ENCODE peak calls at places on chromosomes 13 and 19, in seven cellular contexts. D, U, K, Y, O, X and N are unnamed samples.

GRCh38 chr13:29059837-29060236 is 239.7 kb downstream of the MTUS2 start:
- DNase-seq in D (no peak), U (peak), K (no peak), Y (no peak), O (no peak), X (no peak), N (no peak)

GRCh38 chr13:91400094-91400462 is 1.7 kb downstream of the GPC5 start:
- DNase-seq in D (no peak), U (no peak), K (no peak), Y (no peak), O (no peak), X (no peak), N (no peak)

GRCh38 chr13:79675931-79676658 is 195.1 kb downstream of the NDFIP2 start:
- DNase-seq in D (no peak), U (no peak), K (no peak), Y (no peak), O (no peak), X (no peak), N (no peak)

GRCh38 chr13:74114202-74114601 is 20.0 kb downstream of the KLF12 start:
- DNase-seq in D (no peak), U (no peak), K (no peak), Y (no peak), O (no peak), X (no peak), N (no peak)

GRCh38 chr19:45474941-45475516 is 7.2 kb downstream of the FOSB start:
- DNase-seq in D (no peak), U (no peak), K (no peak), Y (no peak), O (no peak), X (no peak), N (peak)

GRCh38 chr13:67229438-67230242 is 496 bp downstream of the PCDH9 start:
- DNase-seq in D (no peak), U (no peak), K (no peak), Y (peak), O (no peak), X (peak), N (peak)

GRCh38 chr19:7781157-7781556 is 18.1 kb downstream of the CLEC4M start:
- DNase-seq in D (no peak), U (no peak), K (no peak), Y (no peak), O (no peak), X (no peak), N (no peak)

GRCh38 chr19:39409886-39410619 is 2.4 kb upstream of the PLEKHG2 start:
- DNase-seq in D (peak), U (peak), K (no peak), Y (no peak), O (peak), X (peak), N (peak)

GRCh38 chr19:7690779-7691258 is 10.2 kb downstream of the TRAPPC5 start:
- DNase-seq in D (no peak), U (no peak), K (no peak), Y (no peak), O (no peak), X (no peak), N (no peak)

GRCh38 chr13:53200498-53201453 is 172.2 kb downstream of the OLFM4 start:
- DNase-seq in D (peak), U (peak), K (peak), Y (no peak), O (no peak), X (peak), N (no peak)

GRCh38 chr13:24709186-24709913 is 29.1 kb downstream of the ATP12A start:
- DNase-seq in D (peak), U (no peak), K (no peak), Y (no peak), O (peak), X (no peak), N (no peak)

GRCh38 chr19:13060233-13060963 is 42.3 kb downstream of the LYL1 start:
- DNase-seq in D (no peak), U (peak), K (no peak), Y (no peak), O (no peak), X (no peak), N (no peak)

GRCh38 chr19:14432817-14433453 is at the start of gene PKN1:
- DNase-seq in D (peak), U (peak), K (peak), Y (no peak), O (peak), X (peak), N (peak)

GRCh38 chr13:27339299-27339698 is 68.7 kb downstream of the RASL11A start:
- DNase-seq in D (peak), U (no peak), K (peak), Y (no peak), O (peak), X (peak), N (peak)

GRCh38 chr13:35826626-35827254 is 304.4 kb downstream of the DCLK1 start:
- DNase-seq in D (no peak), U (no peak), K (no peak), Y (no peak), O (no peak), X (no peak), N (no peak)

GRCh38 chr13:40109324-40109958 is 454.0 kb downstream of the COG6 start:
- DNase-seq in D (no peak), U (no peak), K (peak), Y (peak), O (no peak), X (peak), N (no peak)

GRCh38 chr19:19538077-19538764 is at the start of gene CILP2:
- DNase-seq in D (peak), U (peak), K (peak), Y (no peak), O (no peak), X (no peak), N (no peak)

GRCh38 chr13:46622918-46623256 is 69.9 kb downstream of the LRCH1 start:
- DNase-seq in D (no peak), U (peak), K (no peak), Y (no peak), O (no peak), X (no peak), N (no peak)

GRCh38 chr19:48650974-48651681 is 5.1 kb upstream of the CA11 start:
- DNase-seq in D (no peak), U (no peak), K (no peak), Y (no peak), O (no peak), X (no peak), N (no peak)

GRCh38 chr19:5882421-5882968 is 12.2 kb upstream of the FUT5 start:
- DNase-seq in D (no peak), U (no peak), K (no peak), Y (no peak), O (no peak), X (no peak), N (no peak)

GRCh38 chr19:9709305-9709704 is 34.4 kb upstream of the ZNF562 start:
- DNase-seq in D (no peak), U (no peak), K (no peak), Y (no peak), O (no peak), X (no peak), N (no peak)

GRCh38 chr19:47729468-47729798 is 15.9 kb upstream of the NOP53 start:
- DNase-seq in D (no peak), U (peak), K (peak), Y (no peak), O (no peak), X (peak), N (no peak)

GRCh38 chr19:50252111-50252886 is 48.9 kb downstream of the MYH14 start:
- DNase-seq in D (peak), U (no peak), K (no peak), Y (no peak), O (peak), X (peak), N (no peak)

GRCh38 chr13:36526897-36527296 is 94.6 kb downstream of the CCNA1 start:
- DNase-seq in D (no peak), U (no peak), K (no peak), Y (no peak), O (no peak), X (no peak), N (no peak)

GRCh38 chr19:5687360-5688198 is 2.5 kb upstream of the RPL36 start:
- DNase-seq in D (no peak), U (no peak), K (no peak), Y (no peak), O (no peak), X (peak), N (no peak)

GRCh38 chr13:40863723-40864122 is 74.3 kb downstream of the SLC25A15 start:
- DNase-seq in D (no peak), U (no peak), K (no peak), Y (no peak), O (no peak), X (no peak), N (no peak)

GRCh38 chr13:76349700-76350099 is 536.5 kb downstream of the KCTD12 start:
- DNase-seq in D (no peak), U (no peak), K (no peak), Y (no peak), O (no peak), X (no peak), N (no peak)

GRCh38 chr19:54164369-54165068 is 5.0 kb upstream of the LENG1 start:
- DNase-seq in D (no peak), U (no peak), K (peak), Y (no peak), O (peak), X (peak), N (peak)

GRCh38 chr13:82681535-82681934 is 1200.7 kb downstream of the SLITRK1 start:
- DNase-seq in D (no peak), U (no peak), K (no peak), Y (no peak), O (no peak), X (no peak), N (no peak)

GRCh38 chr13:35210234-35210633 is 266.3 kb downstream of the MAB21L1 start:
- DNase-seq in D (no peak), U (no peak), K (peak), Y (no peak), O (no peak), X (peak), N (peak)

GRCh38 chr13:112859817-112860190 is 109.2 kb upstream of the MCF2L start:
- DNase-seq in D (peak), U (no peak), K (peak), Y (no peak), O (no peak), X (peak), N (peak)

GRCh38 chr13:108176685-108177274 is 38.6 kb downstream of the LIG4 start:
- DNase-seq in D (peak), U (no peak), K (peak), Y (no peak), O (peak), X (peak), N (peak)

GRCh38 chr19:50720921-50721291 is 1.3 kb upstream of the SHANK1 start:
- DNase-seq in D (no peak), U (no peak), K (no peak), Y (no peak), O (no peak), X (no peak), N (no peak)

GRCh38 chr19:58558066-58558622 is at the start of gene UBE2M:
- DNase-seq in D (no peak), U (peak), K (no peak), Y (no peak), O (peak), X (peak), N (no peak)

GRCh38 chr13:75480691-75481175 is 1.2 kb downstream of the TBC1D4 start:
- DNase-seq in D (peak), U (peak), K (peak), Y (no peak), O (peak), X (peak), N (no peak)

GRCh38 chr19:48896191-48896720 is 2.3 kb downstream of the TULP2 start:
- DNase-seq in D (peak), U (peak), K (no peak), Y (no peak), O (peak), X (peak), N (peak)

GRCh38 chr19:7871280-7871529 is 3.0 kb downstream of the PRR36 start:
- DNase-seq in D (peak), U (no peak), K (peak), Y (no peak), O (peak), X (no peak), N (no peak)

GRCh38 chr19:10104665-10105221 is 1.4 kb upstream of the PPAN start:
- DNase-seq in D (peak), U (no peak), K (no peak), Y (no peak), O (peak), X (no peak), N (no peak)

GRCh38 chr13:50518131-50518530 is 325.4 kb downstream of the DLEU7 start:
- DNase-seq in D (no peak), U (no peak), K (no peak), Y (no peak), O (no peak), X (no peak), N (no peak)